ENCODE peak calls at places on chromosomes 3 and 15, in five cellular contexts. One of them, this sample, is unnamed.
A peak's percentile ranks its signal among the peaks of the same experiment; 100 is the strongest.

GRCh38 chr3:123953735-123954134 is 7.3 kb downstream of the CCDC14 start:
- DNase-seq in cardiac muscle cell: no peak
- DNase-seq in ascending aorta: no peak
- DNase-seq in GM12878: no peak
- DNase-seq in AG09309: no peak
- DNase-seq in this sample: peak; percentile 54

GRCh38 chr3:8817486-8817885 is 48.1 kb upstream of the OXTR start:
- DNase-seq in cardiac muscle cell: no peak
- DNase-seq in ascending aorta: no peak
- DNase-seq in GM12878: no peak
- DNase-seq in AG09309: no peak
- DNase-seq in this sample: no peak

GRCh38 chr3:188149587-188149986 is 4.4 kb upstream of the LPP start:
- DNase-seq in cardiac muscle cell: no peak
- DNase-seq in ascending aorta: no peak
- DNase-seq in GM12878: no peak
- DNase-seq in AG09309: no peak
- DNase-seq in this sample: no peak

GRCh38 chr3:131091768-131092167 is 65.1 kb downstream of the NEK11 start:
- DNase-seq in cardiac muscle cell: no peak
- DNase-seq in ascending aorta: no peak
- DNase-seq in GM12878: no peak
- DNase-seq in AG09309: no peak
- DNase-seq in this sample: peak; percentile 9

GRCh38 chr3:192207661-192208060 is 519.7 kb downstream of the FGF12 start:
- DNase-seq in cardiac muscle cell: no peak
- DNase-seq in ascending aorta: no peak
- DNase-seq in GM12878: no peak
- DNase-seq in AG09309: no peak
- DNase-seq in this sample: no peak

GRCh38 chr3:183478501-183478900 is 50.1 kb upstream of the MCF2L2 start:
- DNase-seq in cardiac muscle cell: no peak
- DNase-seq in ascending aorta: peak; percentile 48
- DNase-seq in GM12878: no peak
- DNase-seq in AG09309: no peak
- DNase-seq in this sample: no peak

GRCh38 chr3:14118400-14119165 is 6.1 kb downstream of the CHCHD4 start:
- DNase-seq in cardiac muscle cell: no peak
- DNase-seq in ascending aorta: no peak
- DNase-seq in GM12878: no peak
- DNase-seq in AG09309: no peak
- DNase-seq in this sample: no peak

GRCh38 chr3:69568458-69568857 is 170.8 kb upstream of the MITF start:
- DNase-seq in cardiac muscle cell: no peak
- DNase-seq in ascending aorta: no peak
- DNase-seq in GM12878: no peak
- DNase-seq in AG09309: peak; percentile 21
- DNase-seq in this sample: no peak

GRCh38 chr3:35505181-35505580 is 134.1 kb upstream of the ARPP21 start:
- DNase-seq in cardiac muscle cell: peak; percentile 86
- DNase-seq in ascending aorta: no peak
- DNase-seq in GM12878: no peak
- DNase-seq in AG09309: no peak
- DNase-seq in this sample: no peak

GRCh38 chr15:39643747-39644520 is 63.1 kb downstream of the THBS1 start:
- DNase-seq in cardiac muscle cell: no peak
- DNase-seq in ascending aorta: no peak
- DNase-seq in GM12878: no peak
- DNase-seq in AG09309: no peak
- DNase-seq in this sample: no peak

GRCh38 chr3:155079795-155080546 is at the start of gene MME:
- DNase-seq in cardiac muscle cell: peak; percentile 70
- DNase-seq in ascending aorta: peak; percentile 61
- DNase-seq in GM12878: no peak
- DNase-seq in AG09309: peak; percentile 45
- DNase-seq in this sample: no peak

GRCh38 chr3:127690823-127691452 is 18.2 kb downstream of the ABTB1 start:
- DNase-seq in cardiac muscle cell: peak; percentile 64
- DNase-seq in ascending aorta: no peak
- DNase-seq in GM12878: no peak
- DNase-seq in AG09309: no peak
- DNase-seq in this sample: peak; percentile 49

GRCh38 chr15:80070840-80071239 is 11.4 kb downstream of the ZFAND6 start:
- DNase-seq in cardiac muscle cell: peak; percentile 41
- DNase-seq in ascending aorta: no peak
- DNase-seq in GM12878: no peak
- DNase-seq in AG09309: no peak
- DNase-seq in this sample: no peak

GRCh38 chr3:192246847-192247520 is 480.4 kb downstream of the FGF12 start:
- DNase-seq in cardiac muscle cell: no peak
- DNase-seq in ascending aorta: no peak
- DNase-seq in GM12878: no peak
- DNase-seq in AG09309: no peak
- DNase-seq in this sample: no peak

GRCh38 chr3:49567406-49567805 is 13.1 kb downstream of the BSN start:
- DNase-seq in cardiac muscle cell: no peak
- DNase-seq in ascending aorta: no peak
- DNase-seq in GM12878: no peak
- DNase-seq in AG09309: no peak
- DNase-seq in this sample: no peak

GRCh38 chr3:45551214-45552010 is 43.1 kb upstream of the LIMD1 start:
- DNase-seq in cardiac muscle cell: no peak
- DNase-seq in ascending aorta: peak; percentile 87
- DNase-seq in GM12878: no peak
- DNase-seq in AG09309: peak; percentile 78
- DNase-seq in this sample: no peak

GRCh38 chr15:74523982-74524381 is 17.0 kb upstream of the ARID3B start:
- DNase-seq in cardiac muscle cell: no peak
- DNase-seq in ascending aorta: no peak
- DNase-seq in GM12878: no peak
- DNase-seq in AG09309: no peak
- DNase-seq in this sample: no peak

GRCh38 chr3:20898962-20899361 is 713.0 kb upstream of the SGO1 start:
- DNase-seq in cardiac muscle cell: no peak
- DNase-seq in ascending aorta: no peak
- DNase-seq in GM12878: no peak
- DNase-seq in AG09309: no peak
- DNase-seq in this sample: no peak

GRCh38 chr3:66095295-66096001 is 56.7 kb upstream of the MAGI1 start:
- DNase-seq in cardiac muscle cell: no peak
- DNase-seq in ascending aorta: no peak
- DNase-seq in GM12878: no peak
- DNase-seq in AG09309: no peak
- DNase-seq in this sample: no peak

GRCh38 chr3:143629726-143630125 is 218.5 kb downstream of the SLC9A9 start:
- DNase-seq in cardiac muscle cell: no peak
- DNase-seq in ascending aorta: no peak
- DNase-seq in GM12878: no peak
- DNase-seq in AG09309: no peak
- DNase-seq in this sample: no peak

GRCh38 chr3:128878556-128879124 is 780 bp upstream of the ACAD9 start:
- DNase-seq in cardiac muscle cell: peak; percentile 10
- DNase-seq in ascending aorta: peak; percentile 69
- DNase-seq in GM12878: peak; percentile 8
- DNase-seq in AG09309: peak; percentile 21
- DNase-seq in this sample: peak; percentile 48

GRCh38 chr15:25391971-25392733 is 46.7 kb downstream of the UBE3A start:
- DNase-seq in cardiac muscle cell: no peak
- DNase-seq in ascending aorta: no peak
- DNase-seq in GM12878: no peak
- DNase-seq in AG09309: peak; percentile 89
- DNase-seq in this sample: no peak

GRCh38 chr3:33006571-33007286 is 55.3 kb downstream of the CCR4 start:
- DNase-seq in cardiac muscle cell: no peak
- DNase-seq in ascending aorta: no peak
- DNase-seq in GM12878: no peak
- DNase-seq in AG09309: no peak
- DNase-seq in this sample: no peak

GRCh38 chr15:76353023-76353577 is 16.5 kb downstream of the ISL2 start:
- DNase-seq in cardiac muscle cell: no peak
- DNase-seq in ascending aorta: no peak
- DNase-seq in GM12878: no peak
- DNase-seq in AG09309: no peak
- DNase-seq in this sample: no peak

GRCh38 chr15:29937956-29938355 is 115.7 kb upstream of the TJP1 start:
- DNase-seq in cardiac muscle cell: no peak
- DNase-seq in ascending aorta: no peak
- DNase-seq in GM12878: no peak
- DNase-seq in AG09309: no peak
- DNase-seq in this sample: no peak

DNA sequence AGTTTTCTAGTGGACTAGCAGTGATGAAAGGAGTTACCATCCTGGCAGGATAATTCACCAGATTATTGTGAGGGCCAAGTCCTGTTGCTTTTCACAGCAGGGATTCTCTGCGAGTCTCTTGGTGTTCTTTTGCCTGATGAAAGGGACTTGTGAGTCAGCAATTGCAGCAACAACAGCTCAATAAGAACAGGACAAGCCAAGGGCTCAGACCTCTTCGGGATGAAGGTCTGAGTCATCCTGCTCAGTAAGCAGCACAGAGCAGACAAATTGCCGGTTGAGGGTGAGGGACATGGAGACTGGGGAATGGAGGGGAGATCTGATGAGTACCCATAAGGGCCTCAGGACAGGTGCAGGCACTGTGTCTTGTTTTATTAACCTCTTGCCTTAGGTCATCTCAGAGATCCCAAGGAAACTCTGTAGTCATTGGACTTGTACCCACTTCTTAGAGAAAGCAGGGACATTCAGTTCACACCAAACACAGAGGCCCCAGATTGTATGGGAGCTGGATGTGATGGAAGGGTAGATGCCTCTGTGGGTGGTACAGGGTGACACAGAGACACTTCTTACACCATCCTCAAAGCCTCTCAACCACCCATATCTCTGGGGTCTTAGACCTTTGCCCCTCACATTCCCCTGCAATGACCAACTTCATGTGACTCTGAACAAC is 173.8 kb upstream of the TLE3 start:
- DNase-seq in cardiac muscle cell: no peak
- DNase-seq in ascending aorta: peak; percentile 90
- DNase-seq in GM12878: no peak
- DNase-seq in AG09309: peak; percentile 95
- DNase-seq in this sample: no peak
- TF ChIP-seq CTCF in cardiac muscle cell: no peak
- TF ChIP-seq CTCF in ascending aorta: no peak
- TF ChIP-seq CTCF in GM12878: no peak
- TF ChIP-seq CTCF in AG09309: no peak
- TF ChIP-seq CTCF in this sample: no peak

DNA sequence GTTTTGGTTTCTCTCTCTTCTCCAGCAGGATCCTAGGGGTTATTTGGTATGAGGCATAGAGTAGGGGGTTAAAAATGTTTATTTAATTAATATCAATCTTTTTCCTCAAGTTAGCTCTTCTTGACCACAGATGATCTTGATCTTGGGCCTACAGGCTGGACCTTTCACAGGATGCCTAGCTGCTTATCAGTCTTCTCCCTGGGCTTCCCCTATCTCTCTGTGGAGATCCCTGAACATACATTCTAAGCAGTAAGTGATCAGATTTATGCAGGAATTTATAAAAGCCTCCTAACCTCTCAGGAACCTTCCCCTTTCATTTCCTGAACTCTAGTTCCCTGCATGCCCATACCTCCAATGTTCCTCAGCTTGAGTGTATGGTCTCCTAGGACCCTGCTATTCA is 428.3 kb downstream of the TBC1D5 start:
- DNase-seq in cardiac muscle cell: no peak
- DNase-seq in ascending aorta: no peak
- DNase-seq in GM12878: no peak
- DNase-seq in AG09309: no peak
- DNase-seq in this sample: no peak
- H3K4me3 ChIP-seq in cardiac muscle cell: no peak overlapping the region
- H3K4me3 ChIP-seq in ascending aorta: no peak overlapping the region
- H3K4me3 ChIP-seq in GM12878: no peak overlapping the region
- H3K4me3 ChIP-seq in AG09309: no peak overlapping the region
- H3K4me3 ChIP-seq in this sample: no peak overlapping the region

GRCh38 chr3:27133062-27133461 is 236.1 kb downstream of the NEK10 start:
- DNase-seq in cardiac muscle cell: no peak
- DNase-seq in ascending aorta: no peak
- DNase-seq in GM12878: no peak
- DNase-seq in AG09309: no peak
- DNase-seq in this sample: no peak

GRCh38 chr3:27141668-27142067 is 227.5 kb downstream of the NEK10 start:
- DNase-seq in cardiac muscle cell: no peak
- DNase-seq in ascending aorta: no peak
- DNase-seq in GM12878: no peak
- DNase-seq in AG09309: no peak
- DNase-seq in this sample: peak; percentile 4

GRCh38 chr3:27138562-27138961 is 230.6 kb downstream of the NEK10 start:
- DNase-seq in cardiac muscle cell: no peak
- DNase-seq in ascending aorta: no peak
- DNase-seq in GM12878: no peak
- DNase-seq in AG09309: no peak
- DNase-seq in this sample: no peak

GRCh38 chr3:27134165-27134796 is 234.9 kb downstream of the NEK10 start:
- DNase-seq in cardiac muscle cell: peak; percentile 77
- DNase-seq in ascending aorta: peak; percentile 68
- DNase-seq in GM12878: peak; percentile 8
- DNase-seq in AG09309: peak; percentile 27
- DNase-seq in this sample: peak; percentile 74

GRCh38 chr3:27138005-27138404 is 231.2 kb downstream of the NEK10 start:
- DNase-seq in cardiac muscle cell: no peak
- DNase-seq in ascending aorta: no peak
- DNase-seq in GM12878: no peak
- DNase-seq in AG09309: no peak
- DNase-seq in this sample: no peak
- TF ChIP-seq CTCF in cardiac muscle cell: no peak
- TF ChIP-seq CTCF in ascending aorta: no peak
- TF ChIP-seq CTCF in GM12878: no peak
- TF ChIP-seq CTCF in AG09309: no peak
- TF ChIP-seq CTCF in this sample: no peak

GRCh38 chr3:152198655-152199054 is 70.1 kb upstream of the MBNL1 start:
- DNase-seq in cardiac muscle cell: no peak
- DNase-seq in ascending aorta: no peak
- DNase-seq in GM12878: no peak
- DNase-seq in AG09309: no peak
- DNase-seq in this sample: peak; percentile 47

GRCh38 chr3:152197451-152197850 is 71.3 kb upstream of the MBNL1 start:
- DNase-seq in cardiac muscle cell: no peak
- DNase-seq in ascending aorta: no peak
- DNase-seq in GM12878: no peak
- DNase-seq in AG09309: peak; percentile 52
- DNase-seq in this sample: peak; percentile 56

GRCh38 chr3:152197937-152198336 is 70.8 kb upstream of the MBNL1 start:
- DNase-seq in cardiac muscle cell: no peak
- DNase-seq in ascending aorta: no peak
- DNase-seq in GM12878: no peak
- DNase-seq in AG09309: no peak
- DNase-seq in this sample: peak; percentile 81

GRCh38 chr3:152195206-152195605 is 73.5 kb upstream of the MBNL1 start:
- DNase-seq in cardiac muscle cell: no peak
- DNase-seq in ascending aorta: no peak
- DNase-seq in GM12878: no peak
- DNase-seq in AG09309: no peak
- DNase-seq in this sample: no peak

DNA sequence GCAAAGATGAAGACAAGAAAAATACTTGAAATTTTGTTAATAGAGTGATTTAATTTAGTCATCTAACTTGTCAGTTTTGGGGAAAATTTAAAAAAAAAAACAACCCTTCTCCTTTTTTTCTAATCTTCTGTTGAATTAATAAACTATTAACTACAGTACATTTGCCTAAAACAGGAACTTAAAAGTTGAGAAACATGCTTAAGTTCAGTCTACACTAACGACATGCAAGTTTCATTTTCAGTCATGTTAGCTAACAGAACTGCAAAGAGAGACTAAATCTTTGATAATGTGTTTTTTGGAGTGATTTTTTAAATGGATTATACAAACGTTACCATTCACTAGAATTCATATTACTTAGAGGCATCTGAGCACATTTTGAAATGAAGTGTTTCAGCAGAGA is 71.9 kb upstream of the MBNL1 start:
- DNase-seq in cardiac muscle cell: no peak
- DNase-seq in ascending aorta: no peak
- DNase-seq in GM12878: no peak
- DNase-seq in AG09309: no peak
- DNase-seq in this sample: peak; percentile 80
- H3K4me3 ChIP-seq in cardiac muscle cell: no peak overlapping the region
- H3K4me3 ChIP-seq in ascending aorta: peak overlapping the region; percentile 52
- H3K4me3 ChIP-seq in GM12878: peak overlapping the region; percentile 30
- H3K4me3 ChIP-seq in AG09309: no peak overlapping the region
- H3K4me3 ChIP-seq in this sample: peak overlapping the region; percentile 47